ENCODE peak calls at places on chromosome 13, in four cellular contexts. T, Y, L and I are unnamed samples.

GRCh38 chr13:71866173-71867091 is 572 bp downstream of the DACH1 start:
- DNase-seq in Y (peak), L (no peak), T (no peak), I (no peak)

GRCh38 chr13:110546933-110547332 is 14.6 kb downstream of the RAB20 start:
- DNase-seq in T (peak), L (peak), Y (no peak), I (no peak)

GRCh38 chr13:51614350-51614786 is 30.1 kb downstream of the WDFY2 start:
- DNase-seq in L (no peak), T (no peak), Y (no peak), I (peak)

GRCh38 chr13:109241160-109241559 is 545.2 kb downstream of the IRS2 start:
- DNase-seq in T (no peak), Y (no peak), L (no peak), I (no peak)

GRCh38 chr13:44884076-44884729 is 105.1 kb downstream of the NUFIP1 start:
- DNase-seq in T (no peak), L (peak), Y (no peak), I (no peak)

GRCh38 chr13:94346261-94347019 is 133.0 kb downstream of the DCT start:
- DNase-seq in L (no peak), Y (no peak), T (no peak), I (no peak)

GRCh38 chr13:40665754-40666057 is 735 bp downstream of the FOXO1 start:
- DNase-seq in T (no peak), L (no peak), Y (no peak), I (no peak)

GRCh38 chr13:102699419-102699961 is 4.6 kb upstream of the METTL21C start:
- DNase-seq in T (no peak), L (no peak), Y (no peak), I (no peak)

GRCh38 chr13:84187626-84188025 is 305.4 kb upstream of the SLITRK1 start:
- DNase-seq in T (no peak), Y (no peak), L (no peak), I (no peak)

GRCh38 chr13:66803013-66803739 is 427.0 kb downstream of the PCDH9 start:
- DNase-seq in Y (no peak), T (no peak), L (no peak), I (no peak)

GRCh38 chr13:27004389-27004788 is 167.2 kb downstream of the USP12 start:
- DNase-seq in L (no peak), T (no peak), Y (no peak), I (no peak)

GRCh38 chr13:109780880-109781383 is 5.5 kb downstream of the IRS2 start:
- DNase-seq in Y (no peak), L (no peak), T (no peak), I (no peak)

GRCh38 chr13:52001120-52001731 is 10.0 kb downstream of the ATP7B start:
- DNase-seq in T (no peak), Y (no peak), L (peak), I (peak)

GRCh38 chr13:101673360-101674105 is 221.1 kb downstream of the ITGBL1 start:
- DNase-seq in Y (no peak), L (no peak), T (no peak), I (no peak)

GRCh38 chr13:32475403-32475802 is 47.5 kb upstream of the N4BP2L1 start:
- DNase-seq in T (no peak), Y (no peak), L (no peak), I (no peak)

GRCh38 chr13:97659602-97660001 is 225.6 kb downstream of the RAP2A start:
- DNase-seq in Y (peak), T (no peak), L (peak), I (no peak)

GRCh38 chr13:113404366-113404722 is 40.4 kb upstream of the GRTP1 start:
- DNase-seq in L (no peak), T (no peak), Y (no peak), I (no peak)

GRCh38 chr13:20940083-20940482 is 37.5 kb upstream of the XPO4 start:
- DNase-seq in Y (peak), L (no peak), T (no peak), I (no peak)

GRCh38 chr13:79557666-79558065 is 76.7 kb downstream of the NDFIP2 start:
- DNase-seq in L (no peak), Y (no peak), T (no peak), I (no peak)

GRCh38 chr13:30832845-30833332 is 73.2 kb upstream of the MEDAG start:
- DNase-seq in L (no peak), Y (peak), T (no peak), I (peak)

GRCh38 chr13:93388701-93389100 is 162.1 kb downstream of the GPC6 start:
- DNase-seq in Y (no peak), T (no peak), L (no peak), I (no peak)

GRCh38 chr13:40974460-40975407 is 44.4 kb downstream of the ELF1 start:
- DNase-seq in Y (peak), L (no peak), T (no peak), I (no peak)

GRCh38 chr13:80871481-80871880 is 530.6 kb upstream of the SPRY2 start:
- DNase-seq in Y (no peak), T (no peak), L (peak), I (no peak)

GRCh38 chr13:112588490-112589297 is 741 bp upstream of the TUBGCP3 start:
- DNase-seq in L (no peak), Y (peak), T (no peak), I (no peak)

GRCh38 chr13:51626749-51627148 is 42.5 kb downstream of the WDFY2 start:
- DNase-seq in T (no peak), L (no peak), Y (no peak), I (no peak)

GRCh38 chr13:77429320-77430142 is 102.6 kb upstream of the MYCBP2 start:
- DNase-seq in T (no peak), Y (no peak), L (no peak), I (no peak)

GRCh38 chr13:27965740-27966640 is 3.1 kb downstream of the CDX2 start:
- DNase-seq in L (no peak), Y (peak), T (no peak), I (no peak)

GRCh38 chr13:33764716-33765115 is 53.2 kb upstream of the RFC3 start:
- DNase-seq in T (no peak), L (no peak), Y (no peak), I (no peak)

GRCh38 chr13:51818771-51819511 is 15.0 kb upstream of the DHRS12 start:
- DNase-seq in Y (no peak), L (no peak), T (no peak), I (no peak)

GRCh38 chr13:81872581-81872980 is 1531.7 kb upstream of the SPRY2 start:
- DNase-seq in T (no peak), L (no peak), Y (peak), I (no peak)

GRCh38 chr13:102530751-102531150 is 66.0 kb upstream of the TPP2 start:
- DNase-seq in L (no peak), Y (no peak), T (no peak), I (no peak)

GRCh38 chr13:85040176-85040660 is 759.0 kb downstream of the SLITRK6 start:
- DNase-seq in Y (no peak), L (no peak), T (no peak), I (no peak)